ENCODE peak calls at places on chromosome 13, in five cellular contexts. O, L, J, A and P are unnamed samples.

GRCh38 chr13:32383836-32384618 is 43.9 kb downstream of the N4BP2L1 start:
- DNase-seq in A (no peak), O (no peak), L (no peak), J (no peak), P (no peak)

GRCh38 chr13:87311165-87311564 is 360.0 kb upstream of the SLITRK5 start:
- DNase-seq in J (no peak), O (no peak), A (no peak), L (no peak), P (no peak)

GRCh38 chr13:93496985-93497673 is 270.5 kb downstream of the GPC6 start:
- DNase-seq in J (peak; percentile 77), L (no peak), O (no peak), A (no peak), P (no peak)

GRCh38 chr13:50403311-50403710 is 388.1 kb downstream of the KCNRG start:
- DNase-seq in L (peak; percentile 44), O (no peak), A (no peak), J (no peak), P (no peak)

GRCh38 chr13:25899952-25900351 is 151.9 kb downstream of the SHISA2 start:
- DNase-seq in O (no peak), L (no peak), J (no peak), A (no peak), P (no peak)

GRCh38 chr13:41658057-41658642 is 200.8 kb downstream of the RGCC start:
- DNase-seq in A (no peak), O (no peak), L (no peak), J (no peak), P (no peak)

GRCh38 chr13:77523386-77523785 is 12.1 kb upstream of the SCEL start:
- DNase-seq in L (no peak), O (no peak), J (no peak), A (no peak), P (no peak)

GRCh38 chr13:36370108-36370429 is 23.9 kb upstream of the SPART start:
- DNase-seq in A (no peak), L (no peak), J (no peak), O (peak; percentile 50), P (no peak)

GRCh38 chr13:52845334-52845761 is 3.1 kb downstream of the PCDH8 start:
- DNase-seq in J (peak; percentile 50), L (no peak), A (no peak), O (no peak), P (no peak)

GRCh38 chr13:67971291-67971690 is 741.2 kb upstream of the PCDH9 start:
- DNase-seq in A (no peak), J (no peak), O (no peak), L (no peak), P (no peak)

GRCh38 chr13:40031031-40031430 is 375.6 kb downstream of the COG6 start:
- DNase-seq in A (no peak), L (no peak), J (no peak), O (no peak), P (no peak)

GRCh38 chr13:102907016-102907756 is 61.4 kb downstream of the ERCC5 start:
- DNase-seq in J (no peak), L (no peak), O (no peak), A (no peak), P (no peak)

GRCh38 chr13:97223711-97224461 is 1.8 kb downstream of the MBNL2 start:
- DNase-seq in A (peak; percentile 25), L (peak; percentile 42), J (no peak), O (no peak), P (peak; percentile 55)

GRCh38 chr13:27481766-27482165 is 31.4 kb upstream of the MTIF3 start:
- DNase-seq in A (peak; percentile 19), L (peak; percentile 54), O (no peak), J (peak; percentile 65), P (peak; percentile 51)

GRCh38 chr13:114115191-114115671 is 17.2 kb downstream of the RASA3 start:
- DNase-seq in A (no peak), O (peak; percentile 13), J (no peak), L (peak; percentile 29), P (peak; percentile 81)

GRCh38 chr13:109989155-109989554 is 202.8 kb upstream of the IRS2 start:
- DNase-seq in J (no peak), O (no peak), L (no peak), A (no peak), P (no peak)

GRCh38 chr13:41648314-41648935 is 191.1 kb downstream of the RGCC start:
- DNase-seq in J (no peak), O (no peak), L (no peak), A (peak; percentile 20), P (no peak)

GRCh38 chr13:91375119-91375729 is 23.2 kb upstream of the GPC5 start:
- DNase-seq in O (no peak), A (no peak), L (no peak), J (peak; percentile 30), P (no peak)

GRCh38 chr13:102376314-102376713 is 25.5 kb downstream of the FGF14 start:
- DNase-seq in L (no peak), J (no peak), O (no peak), A (no peak), P (no peak)

GRCh38 chr13:72960541-72960940 is 98.3 kb upstream of the KLF5 start:
- DNase-seq in O (no peak), L (no peak), J (no peak), A (no peak), P (no peak)
- TF ChIP-seq EP300 in O (no peak), L (no peak), J (no peak), A (no peak), P (no peak)

DNA sequence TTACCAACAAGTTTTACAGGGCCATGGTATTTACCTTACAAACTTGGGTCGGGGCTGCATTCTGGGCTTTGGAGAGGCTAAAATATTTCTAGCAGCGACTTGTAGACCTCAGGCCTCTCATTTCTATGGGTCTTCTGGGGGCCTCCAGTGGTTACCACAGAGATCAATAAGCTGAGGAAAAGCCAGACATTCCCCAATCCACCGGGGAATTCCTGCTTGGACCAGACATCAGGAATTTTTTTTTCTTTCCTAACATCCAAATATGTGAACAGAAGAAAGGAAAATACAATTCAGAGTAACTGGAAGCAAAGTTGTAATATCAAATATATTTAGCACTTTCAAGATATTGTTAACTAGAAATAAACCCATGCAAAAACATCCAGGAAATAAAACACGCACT is 1.5 kb downstream of the DZIP1 start:
- DNase-seq in O (no peak), L (no peak), J (peak; percentile 17), A (no peak), P (no peak)
- H3K27ac ChIP-seq in O (peak overlapping the region; percentile 75), L (peak overlapping the region; percentile 83), J (no peak overlapping the region), A (peak overlapping the region; percentile 97), P (peak overlapping the region; percentile 80)

GRCh38 chr13:22506286-22506685 is 674.5 kb upstream of the SGCG start:
- DNase-seq in O (no peak), J (no peak), L (no peak), A (no peak), P (no peak)
- H3K9me3 ChIP-seq in O (no peaks in the 10 kb centered on the region), J (no peaks in the 10 kb centered on the region), L (no peaks in the 10 kb centered on the region), A (no peaks in the 10 kb centered on the region), P (no peaks in the 10 kb centered on the region)

DNA sequence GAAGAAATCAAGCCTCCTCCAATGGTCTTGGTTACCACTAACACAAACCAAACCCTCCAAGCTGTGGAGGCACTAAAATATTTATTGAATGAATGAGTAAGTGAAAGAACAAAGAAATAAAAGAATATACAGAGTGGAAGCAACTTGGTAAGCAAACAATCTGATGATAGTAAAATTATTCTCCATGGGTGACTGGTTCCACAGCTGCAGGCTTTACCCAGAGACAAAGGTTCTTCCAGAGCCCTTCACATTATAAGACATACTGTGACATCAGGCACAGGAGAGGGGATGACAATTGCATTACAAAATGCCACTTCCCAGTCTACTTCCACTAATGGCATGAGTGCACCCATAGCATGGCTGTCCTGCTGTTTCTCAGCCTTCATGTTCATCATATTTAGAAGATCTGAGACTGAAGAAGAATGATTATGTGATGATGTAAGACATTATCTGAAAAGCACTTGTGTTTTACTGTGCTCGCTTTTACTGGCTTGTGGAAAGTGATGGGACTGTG is 220.4 kb upstream of the NBEA start:
- DNase-seq in L (no peak), O (no peak), A (no peak), J (no peak), P (no peak)
- TF ChIP-seq EP300 in L (no peak), O (no peak), A (no peak), J (no peak), P (no peak)

DNA sequence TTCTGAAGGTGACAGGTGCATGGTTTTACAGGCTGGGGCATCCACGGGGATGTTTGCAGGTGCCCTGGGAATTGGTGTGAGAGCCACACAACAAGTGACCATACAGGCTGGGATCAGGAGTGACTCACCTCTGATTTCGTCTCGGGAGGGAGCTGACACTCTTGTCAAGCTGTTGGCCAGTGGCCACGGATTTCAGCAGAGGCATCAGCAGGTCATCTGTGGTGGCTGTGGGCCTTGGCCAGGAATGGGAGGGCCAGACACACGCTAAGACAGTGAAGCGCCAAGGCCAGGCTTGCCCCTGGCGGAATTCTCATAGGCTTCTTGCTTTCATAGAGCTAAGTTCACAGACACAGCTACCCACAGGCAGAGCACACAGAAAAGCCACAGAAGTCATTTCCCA is 108.6 kb downstream of the HSPH1 start:
- DNase-seq in L (no peak), J (no peak), O (no peak), A (no peak), P (no peak)
- H3K27ac ChIP-seq in L (no peak overlapping the region), J (no peak overlapping the region), O (no peak overlapping the region), A (no peak overlapping the region), P (no peak overlapping the region)

GRCh38 chr13:29187584-29187983 is 367.4 kb downstream of the MTUS2 start:
- DNase-seq in L (no peak), O (no peak), A (no peak), J (no peak), P (no peak)
- H3K9me3 ChIP-seq in L (peaks cover 33% of the 10 kb centered on the region), O (no peaks in the 10 kb centered on the region), A (no peaks in the 10 kb centered on the region), J (no peaks in the 10 kb centered on the region), P (peaks cover 24% of the 10 kb centered on the region)

GRCh38 chr13:99923877-99924582 is 47.5 kb downstream of the ZIC5 start:
- DNase-seq in L (no peak), J (no peak), O (no peak), A (no peak), P (no peak)

GRCh38 chr13:99919132-99919531 is 52.4 kb downstream of the ZIC5 start:
- DNase-seq in L (no peak), J (no peak), O (no peak), A (no peak), P (no peak)

GRCh38 chr13:99926014-99926731 is 45.4 kb downstream of the ZIC5 start:
- DNase-seq in A (peak; percentile 24), O (no peak), J (peak; percentile 38), L (peak; percentile 57), P (peak; percentile 54)

GRCh38 chr13:99922631-99923404 is 48.7 kb downstream of the ZIC5 start:
- DNase-seq in L (peak; percentile 78), J (no peak), O (no peak), A (no peak), P (peak; percentile 83)
- TF ChIP-seq EP300 in L (no peak), J (no peak), O (no peak), A (no peak), P (no peak)